ENCODE peak calls at places on chromosomes 2 and 18, in four cellular contexts. One of them, this sample, is unnamed.

GRCh38 chr2:133377599-133377998 is 190.7 kb downstream of the NCKAP5 start:
- DNase-seq in RWPE1: no peak
- DNase-seq in HEK293T: no peak
- DNase-seq in mucosa of descending colon: no peak
- DNase-seq in this sample: no peak

GRCh38 chr2:240424341-240425235 is 10.9 kb upstream of the GPC1 start:
- DNase-seq in mucosa of descending colon: no peak
- DNase-seq in RWPE1: no peak
- DNase-seq in HEK293T: no peak
- DNase-seq in this sample: no peak

GRCh38 chr2:216553093-216553478 is 54.4 kb downstream of the RPL37A start:
- DNase-seq in mucosa of descending colon: no peak
- DNase-seq in RWPE1: no peak
- DNase-seq in HEK293T: no peak
- DNase-seq in this sample: no peak

GRCh38 chr2:239893236-239893515 is 132.0 kb downstream of the NDUFA10 start:
- DNase-seq in HEK293T: no peak
- DNase-seq in mucosa of descending colon: no peak
- DNase-seq in RWPE1: peak; percentile 17
- DNase-seq in this sample: no peak

GRCh38 chr2:160479269-160479668 is 14.3 kb downstream of the RBMS1 start:
- DNase-seq in mucosa of descending colon: no peak
- DNase-seq in HEK293T: no peak
- DNase-seq in RWPE1: no peak
- DNase-seq in this sample: no peak

GRCh38 chr2:161373939-161374338 is 42.2 kb upstream of the TBR1 start:
- DNase-seq in RWPE1: no peak
- DNase-seq in mucosa of descending colon: no peak
- DNase-seq in HEK293T: no peak
- DNase-seq in this sample: no peak

GRCh38 chr2:25279091-25279651 is 62.6 kb downstream of the DNMT3A start:
- DNase-seq in HEK293T: no peak
- DNase-seq in mucosa of descending colon: peak; percentile 66
- DNase-seq in RWPE1: peak; percentile 87
- DNase-seq in this sample: no peak

GRCh38 chr2:32910883-32911598 is 35.7 kb upstream of the LTBP1 start:
- DNase-seq in RWPE1: no peak
- DNase-seq in mucosa of descending colon: peak; percentile 14
- DNase-seq in HEK293T: no peak
- DNase-seq in this sample: no peak

GRCh38 chr18:79484661-79485621 is 89.2 kb downstream of the NFATC1 start:
- DNase-seq in mucosa of descending colon: peak; percentile 17
- DNase-seq in HEK293T: no peak
- DNase-seq in RWPE1: peak; percentile 54
- DNase-seq in this sample: no peak

GRCh38 chr2:75054296-75054695 is 95.9 kb downstream of the POLE4 start:
- DNase-seq in mucosa of descending colon: no peak
- DNase-seq in HEK293T: no peak
- DNase-seq in RWPE1: no peak
- DNase-seq in this sample: no peak

GRCh38 chr2:86296947-86297346 is 40.5 kb downstream of the REEP1 start:
- DNase-seq in RWPE1: no peak
- DNase-seq in HEK293T: no peak
- DNase-seq in mucosa of descending colon: no peak
- DNase-seq in this sample: no peak

GRCh38 chr18:35746826-35747339 is 165.3 kb downstream of the GALNT1 start:
- DNase-seq in RWPE1: no peak
- DNase-seq in HEK293T: no peak
- DNase-seq in mucosa of descending colon: no peak
- DNase-seq in this sample: no peak

GRCh38 chr2:47232738-47233415 is 77.8 kb upstream of the STPG4 start:
- DNase-seq in HEK293T: no peak
- DNase-seq in RWPE1: no peak
- DNase-seq in mucosa of descending colon: no peak
- DNase-seq in this sample: no peak

GRCh38 chr2:147855316-147855715 is 10.5 kb downstream of the ACVR2A start:
- DNase-seq in HEK293T: no peak
- DNase-seq in mucosa of descending colon: no peak
- DNase-seq in RWPE1: no peak
- DNase-seq in this sample: no peak

GRCh38 chr2:12277305-12278034 is 439.3 kb upstream of the TRIB2 start:
- DNase-seq in HEK293T: no peak
- DNase-seq in mucosa of descending colon: no peak
- DNase-seq in RWPE1: no peak
- DNase-seq in this sample: no peak

GRCh38 chr2:127593228-127594115 is 52.5 kb upstream of the GPR17 start:
- DNase-seq in RWPE1: no peak
- DNase-seq in mucosa of descending colon: no peak
- DNase-seq in HEK293T: no peak
- DNase-seq in this sample: no peak

GRCh38 chr18:23156134-23156533 is 20.8 kb downstream of the CABLES1 start:
- DNase-seq in HEK293T: no peak
- DNase-seq in RWPE1: no peak
- DNase-seq in mucosa of descending colon: no peak
- DNase-seq in this sample: no peak

GRCh38 chr2:126698991-126699390 is 43.0 kb downstream of the GYPC start:
- DNase-seq in mucosa of descending colon: no peak
- DNase-seq in HEK293T: no peak
- DNase-seq in RWPE1: no peak
- DNase-seq in this sample: no peak

GRCh38 chr2:210195066-210195852 is 24.1 kb upstream of the KANSL1L start:
- DNase-seq in HEK293T: peak; percentile 30
- DNase-seq in RWPE1: peak; percentile 42
- DNase-seq in mucosa of descending colon: peak; percentile 27
- DNase-seq in this sample: no peak

GRCh38 chr2:121707920-121708361 is 28.7 kb downstream of the NIFK start:
- DNase-seq in HEK293T: no peak
- DNase-seq in RWPE1: no peak
- DNase-seq in mucosa of descending colon: peak; percentile 61
- DNase-seq in this sample: peak; percentile 41

GRCh38 chr2:70616168-70616694 is 62.6 kb upstream of the TGFA start:
- DNase-seq in mucosa of descending colon: peak; percentile 56
- DNase-seq in HEK293T: no peak
- DNase-seq in RWPE1: peak; percentile 85
- DNase-seq in this sample: peak; percentile 10

GRCh38 chr2:200159366-200159720 is 147.2 kb upstream of the SPATS2L start:
- DNase-seq in RWPE1: no peak
- DNase-seq in HEK293T: no peak
- DNase-seq in mucosa of descending colon: no peak
- DNase-seq in this sample: no peak

GRCh38 chr2:162065767-162066166 is 8.2 kb downstream of the DPP4 start:
- DNase-seq in mucosa of descending colon: no peak
- DNase-seq in HEK293T: no peak
- DNase-seq in RWPE1: no peak
- DNase-seq in this sample: no peak

This sample was measured in HuH-7.5.